ENCODE peak calls at places on chromosome 2, in eight cellular contexts. M is foreskin fibroblast; L is Kasumi-1; G is endodermal cell; J is activated CD8-positive, alpha-beta memory T cell treated with anti-CD3 and anti-CD28 coated beads, Interleukin-2, amount 50 U/mL, for 48 hours; R is LHCN-M2; O is cardiac muscle cell; W is left ventricle myocardium inferior. Z is an unnamed sample.
A peak's percentile ranks its signal among the peaks of the same experiment; 100 is the strongest.

GRCh38 chr2:221501883-221502269 is 70.2 kb downstream of the EPHA4 start:
- DNase-seq in O (no peak), J (no peak), G (no peak), R (no peak), M (no peak), W (no peak), L (no peak), Z (no peak)

GRCh38 chr2:42844366-42844765 is 52.0 kb upstream of the HAAO start:
- DNase-seq in L (no peak), M (no peak), G (peak; percentile 20), J (no peak), R (no peak), O (no peak), W (no peak), Z (no peak)

GRCh38 chr2:28958689-28959088 is 22.4 kb upstream of the TOGARAM2 start:
- DNase-seq in W (peak; percentile 58), J (no peak), G (peak; percentile 88), M (peak; percentile 63), L (peak; percentile 70), R (peak; percentile 75), O (peak; percentile 87), Z (peak; percentile 55)

GRCh38 chr2:200747668-200748618 is 63.8 kb upstream of the BZW1 start:
- DNase-seq in L (no peak), O (peak; percentile 82), M (peak; percentile 68), W (no peak), J (no peak), R (peak; percentile 84), G (no peak), Z (peak; percentile 22)

GRCh38 chr2:135742307-135742838 is 718 bp downstream of the UBXN4 start:
- DNase-seq in O (peak; percentile 58), M (peak; percentile 30), R (peak; percentile 40), W (peak; percentile 32), L (peak; percentile 66), J (peak; percentile 80), G (no peak), Z (peak; percentile 21)

GRCh38 chr2:7510353-7510752 is 593.1 kb downstream of the RNF144A start:
- DNase-seq in G (no peak), O (no peak), M (no peak), L (no peak), W (no peak), J (no peak), R (no peak), Z (no peak)

GRCh38 chr2:188292446-188293239 is 969 bp downstream of the GULP1 start:
- DNase-seq in J (no peak), R (peak; percentile 83), L (no peak), M (peak; percentile 83), G (peak; percentile 95), W (peak; percentile 68), O (peak; percentile 83), Z (peak; percentile 24)

GRCh38 chr2:195898505-195898904 is 170.1 kb downstream of the DNAH7 start:
- DNase-seq in W (peak; percentile 78), L (no peak), R (peak; percentile 99), J (no peak), O (peak; percentile 97), G (no peak), M (peak; percentile 99), Z (no peak)

GRCh38 chr2:180376076-180376475 is 369.0 kb upstream of the CWC22 start:
- DNase-seq in G (no peak), L (no peak), M (no peak), J (no peak), W (no peak), O (peak; percentile 51), R (peak; percentile 38), Z (no peak)